ENCODE peak calls at places on chromosome 15, in six cellular contexts. One of them, this sample, is unnamed.

GRCh38 chr15:99604865-99605264 is 39.1 kb downstream of the MEF2A start:
- DNase-seq in activated T-helper 9 cell treated with anti-CD3 and anti-CD28 coated beads, Interleukin-2, amount 50 U/mL, for 16 hours: no peak
- DNase-seq in foreskin fibroblast: no peak
- DNase-seq in fibroblast of the aortic adventitia: no peak
- DNase-seq in CD8-positive, alpha-beta memory T cell: no peak
- DNase-seq in Caki2: peak
- DNase-seq in this sample: no peak

GRCh38 chr15:101003076-101003475 is 83.9 kb downstream of the LRRK1 start:
- DNase-seq in fibroblast of the aortic adventitia: no peak
- DNase-seq in foreskin fibroblast: no peak
- DNase-seq in Caki2: no peak
- DNase-seq in activated T-helper 9 cell treated with anti-CD3 and anti-CD28 coated beads, Interleukin-2, amount 50 U/mL, for 16 hours: no peak
- DNase-seq in CD8-positive, alpha-beta memory T cell: no peak
- DNase-seq in this sample: no peak

GRCh38 chr15:89673162-89673506 is 6.0 kb downstream of the PLIN1 start:
- DNase-seq in foreskin fibroblast: no peak
- DNase-seq in CD8-positive, alpha-beta memory T cell: no peak
- DNase-seq in activated T-helper 9 cell treated with anti-CD3 and anti-CD28 coated beads, Interleukin-2, amount 50 U/mL, for 16 hours: no peak
- DNase-seq in fibroblast of the aortic adventitia: no peak
- DNase-seq in Caki2: no peak
- DNase-seq in this sample: no peak

GRCh38 chr15:79418693-79419279 is 13.3 kb upstream of the MINAR1 start:
- DNase-seq in Caki2: no peak
- DNase-seq in fibroblast of the aortic adventitia: no peak
- DNase-seq in activated T-helper 9 cell treated with anti-CD3 and anti-CD28 coated beads, Interleukin-2, amount 50 U/mL, for 16 hours: no peak
- DNase-seq in foreskin fibroblast: no peak
- DNase-seq in CD8-positive, alpha-beta memory T cell: no peak
- DNase-seq in this sample: no peak

GRCh38 chr15:88202231-88202630 is 54.3 kb downstream of the NTRK3 start:
- DNase-seq in foreskin fibroblast: no peak
- DNase-seq in CD8-positive, alpha-beta memory T cell: no peak
- DNase-seq in activated T-helper 9 cell treated with anti-CD3 and anti-CD28 coated beads, Interleukin-2, amount 50 U/mL, for 16 hours: no peak
- DNase-seq in Caki2: no peak
- DNase-seq in fibroblast of the aortic adventitia: peak
- DNase-seq in this sample: no peak

GRCh38 chr15:59376735-59377134 is 4.1 kb upstream of the MYO1E start:
- DNase-seq in fibroblast of the aortic adventitia: peak
- DNase-seq in foreskin fibroblast: peak
- DNase-seq in CD8-positive, alpha-beta memory T cell: no peak
- DNase-seq in activated T-helper 9 cell treated with anti-CD3 and anti-CD28 coated beads, Interleukin-2, amount 50 U/mL, for 16 hours: no peak
- DNase-seq in Caki2: peak
- DNase-seq in this sample: no peak

GRCh38 chr15:97461212-97461611 is 499.3 kb upstream of the ARRDC4 start:
- DNase-seq in Caki2: no peak
- DNase-seq in activated T-helper 9 cell treated with anti-CD3 and anti-CD28 coated beads, Interleukin-2, amount 50 U/mL, for 16 hours: no peak
- DNase-seq in CD8-positive, alpha-beta memory T cell: no peak
- DNase-seq in fibroblast of the aortic adventitia: no peak
- DNase-seq in foreskin fibroblast: no peak
- DNase-seq in this sample: no peak

GRCh38 chr15:78431955-78432354 is 6.1 kb upstream of the IREB2 start:
- DNase-seq in activated T-helper 9 cell treated with anti-CD3 and anti-CD28 coated beads, Interleukin-2, amount 50 U/mL, for 16 hours: no peak
- DNase-seq in CD8-positive, alpha-beta memory T cell: no peak
- DNase-seq in foreskin fibroblast: no peak
- DNase-seq in Caki2: no peak
- DNase-seq in fibroblast of the aortic adventitia: no peak
- DNase-seq in this sample: no peak

GRCh38 chr15:67660874-67661606 is 118.5 kb downstream of the MAP2K5 start:
- DNase-seq in foreskin fibroblast: no peak
- DNase-seq in CD8-positive, alpha-beta memory T cell: no peak
- DNase-seq in activated T-helper 9 cell treated with anti-CD3 and anti-CD28 coated beads, Interleukin-2, amount 50 U/mL, for 16 hours: no peak
- DNase-seq in Caki2: no peak
- DNase-seq in fibroblast of the aortic adventitia: no peak
- DNase-seq in this sample: no peak

GRCh38 chr15:52171386-52171785 is 19.8 kb downstream of the GNB5 start:
- DNase-seq in CD8-positive, alpha-beta memory T cell: no peak
- DNase-seq in fibroblast of the aortic adventitia: peak
- DNase-seq in foreskin fibroblast: peak
- DNase-seq in activated T-helper 9 cell treated with anti-CD3 and anti-CD28 coated beads, Interleukin-2, amount 50 U/mL, for 16 hours: no peak
- DNase-seq in Caki2: no peak
- DNase-seq in this sample: peak

GRCh38 chr15:81291916-81292424 is 32.0 kb downstream of the STARD5 start:
- DNase-seq in foreskin fibroblast: no peak
- DNase-seq in Caki2: no peak
- DNase-seq in activated T-helper 9 cell treated with anti-CD3 and anti-CD28 coated beads, Interleukin-2, amount 50 U/mL, for 16 hours: no peak
- DNase-seq in CD8-positive, alpha-beta memory T cell: no peak
- DNase-seq in fibroblast of the aortic adventitia: no peak
- DNase-seq in this sample: no peak

GRCh38 chr15:78932216-78932808 is 12.5 kb downstream of the CTSH start:
- DNase-seq in foreskin fibroblast: no peak
- DNase-seq in activated T-helper 9 cell treated with anti-CD3 and anti-CD28 coated beads, Interleukin-2, amount 50 U/mL, for 16 hours: no peak
- DNase-seq in Caki2: no peak
- DNase-seq in CD8-positive, alpha-beta memory T cell: no peak
- DNase-seq in fibroblast of the aortic adventitia: no peak
- DNase-seq in this sample: no peak

GRCh38 chr15:85606721-85607120 is 188.0 kb downstream of the KLHL25 start:
- DNase-seq in foreskin fibroblast: peak
- DNase-seq in Caki2: no peak
- DNase-seq in activated T-helper 9 cell treated with anti-CD3 and anti-CD28 coated beads, Interleukin-2, amount 50 U/mL, for 16 hours: no peak
- DNase-seq in CD8-positive, alpha-beta memory T cell: no peak
- DNase-seq in fibroblast of the aortic adventitia: no peak
- DNase-seq in this sample: no peak

GRCh38 chr15:28955160-28955502 is 69.4 kb downstream of the APBA2 start:
- DNase-seq in fibroblast of the aortic adventitia: no peak
- DNase-seq in Caki2: no peak
- DNase-seq in CD8-positive, alpha-beta memory T cell: no peak
- DNase-seq in foreskin fibroblast: peak
- DNase-seq in activated T-helper 9 cell treated with anti-CD3 and anti-CD28 coated beads, Interleukin-2, amount 50 U/mL, for 16 hours: no peak
- DNase-seq in this sample: peak

GRCh38 chr15:26891448-26891881 is 24.6 kb downstream of the GABRA5 start:
- DNase-seq in activated T-helper 9 cell treated with anti-CD3 and anti-CD28 coated beads, Interleukin-2, amount 50 U/mL, for 16 hours: no peak
- DNase-seq in Caki2: peak
- DNase-seq in CD8-positive, alpha-beta memory T cell: no peak
- DNase-seq in foreskin fibroblast: peak
- DNase-seq in fibroblast of the aortic adventitia: peak
- DNase-seq in this sample: peak

GRCh38 chr15:57500256-57500655 is 91.4 kb upstream of the MYZAP start:
- DNase-seq in activated T-helper 9 cell treated with anti-CD3 and anti-CD28 coated beads, Interleukin-2, amount 50 U/mL, for 16 hours: no peak
- DNase-seq in foreskin fibroblast: no peak
- DNase-seq in fibroblast of the aortic adventitia: no peak
- DNase-seq in Caki2: no peak
- DNase-seq in CD8-positive, alpha-beta memory T cell: no peak
- DNase-seq in this sample: no peak